ENCODE peak calls at places on chromosomes 5 and 9, in six cellular contexts. H is HL-60, Z is K562, I is A549, K is Panc1, E is SK-N-SH. L is an unnamed sample.

GRCh38 chr5:151345808-151346478 is 1.4 kb downstream of the SLC36A2 start:
- DNase-seq in I (no peak), H (no peak), K (no peak), Z (no peak), E (no peak), L (no peak)

GRCh38 chr5:170479484-170479883 is 24.3 kb upstream of the KCNIP1 start:
- DNase-seq in Z (no peak), I (peak; percentile 68), E (no peak), K (no peak), H (no peak), L (no peak)

GRCh38 chr5:24905123-24905522 is 260.3 kb upstream of the CDH10 start:
- DNase-seq in I (no peak), H (peak; percentile 95), Z (no peak), E (no peak), K (no peak), L (no peak)

GRCh38 chr5:83026507-83026906 is 50.7 kb downstream of the TMEM167A start:
- DNase-seq in H (no peak), E (no peak), K (no peak), Z (no peak), I (no peak), L (peak; percentile 56)

GRCh38 chr9:80775515-80775914 is 913.8 kb downstream of the TLE1 start:
- DNase-seq in E (no peak), K (no peak), Z (no peak), I (no peak), H (no peak), L (no peak)

GRCh38 chr9:89315482-89315881 is 2.8 kb upstream of the SECISBP2 start:
- DNase-seq in K (no peak), I (no peak), H (no peak), Z (no peak), E (no peak), L (no peak)

GRCh38 chr5:9898319-9898718 is 268.2 kb upstream of the TAS2R1 start:
- DNase-seq in E (peak; percentile 36), K (peak; percentile 5), H (peak; percentile 7), Z (peak; percentile 7), I (peak; percentile 8), L (peak; percentile 66)

GRCh38 chr5:10662083-10662482 is 98.2 kb downstream of the ANKRD33B start:
- DNase-seq in K (no peak), I (no peak), H (no peak), E (peak; percentile 54), Z (no peak), L (no peak)

GRCh38 chr9:110189001-110189400 is 19.0 kb downstream of the C9orf152 start:
- DNase-seq in Z (no peak), H (peak; percentile 84), I (no peak), E (no peak), K (no peak), L (no peak)

GRCh38 chr5:31531543-31531887 is 378 bp downstream of the DROSHA start:
- DNase-seq in I (peak; percentile 21), K (no peak), Z (peak; percentile 61), E (peak; percentile 50), H (peak; percentile 14), L (no peak)

GRCh38 chr5:5676218-5676617 is 253.7 kb downstream of the ICE1 start:
- DNase-seq in Z (no peak), I (no peak), K (no peak), H (no peak), E (no peak), L (no peak)

GRCh38 chr5:95057610-95058009 is 227.3 kb downstream of the MCTP1 start:
- DNase-seq in I (no peak), H (peak; percentile 54), K (no peak), Z (no peak), E (no peak), L (no peak)

GRCh38 chr9:71691036-71691435 is 77.3 kb downstream of the CEMIP2 start:
- DNase-seq in K (no peak), E (no peak), H (no peak), Z (no peak), I (no peak), L (no peak)

GRCh38 chr5:82793808-82794419 is 283.3 kb downstream of the TMEM167A start:
- DNase-seq in I (peak; percentile 11), K (no peak), H (no peak), Z (peak; percentile 44), E (peak; percentile 27), L (peak; percentile 78)

GRCh38 chr5:33261305-33261704 is 179.5 kb upstream of the TARS1 start:
- DNase-seq in Z (no peak), I (no peak), K (no peak), E (no peak), H (no peak), L (no peak)

GRCh38 chr5:6714221-6715041 is 1.2 kb downstream of the TENT4A start:
- DNase-seq in K (no peak), I (peak; percentile 38), H (no peak), Z (peak; percentile 45), E (peak; percentile 78), L (peak; percentile 35)
- TF ChIP-seq REST in K (no peak), I (no peak), H (no peak), Z (no peak), E (no peak), L (no peak)

GRCh38 chr9:7510209-7510608 is 289.4 kb downstream of the DMAC1 start:
- DNase-seq in H (no peak), E (peak; percentile 14), I (no peak), K (no peak), Z (no peak), L (no peak)
- TF ChIP-seq REST in H (no peak), E (no peak), I (no peak), K (no peak), Z (no peak), L (no peak)

GRCh38 chr5:134445841-134446818 is 34.4 kb upstream of the CDKN2AIPNL start:
- DNase-seq in E (no peak), K (no peak), Z (no peak), I (no peak), H (no peak), L (no peak)
- TF ChIP-seq REST in E (no peak), K (no peak), Z (no peak), I (no peak), H (no peak), L (no peak)

GRCh38 chr9:126777733-126778132 is 27.1 kb upstream of the ZBTB43 start:
- DNase-seq in E (no peak), Z (no peak), I (no peak), K (no peak), H (no peak), L (peak; percentile 86)
- TF ChIP-seq REST in E (no peak), Z (no peak), I (no peak), K (no peak), H (no peak), L (no peak)

GRCh38 chr5:74686962-74687751 is 2.1 kb downstream of the HEXB start:
- DNase-seq in K (no peak), I (no peak), H (no peak), Z (no peak), E (no peak), L (no peak)

GRCh38 chr5:74682636-74683035 is 2.4 kb upstream of the HEXB start:
- DNase-seq in I (no peak), E (no peak), Z (no peak), H (no peak), K (no peak), L (no peak)

GRCh38 chr5:74684900-74685851 is at the start of gene HEXB:
- DNase-seq in I (peak; percentile 87), E (peak; percentile 95), K (no peak), H (peak; percentile 65), Z (peak; percentile 92), L (peak; percentile 97)

DNA sequence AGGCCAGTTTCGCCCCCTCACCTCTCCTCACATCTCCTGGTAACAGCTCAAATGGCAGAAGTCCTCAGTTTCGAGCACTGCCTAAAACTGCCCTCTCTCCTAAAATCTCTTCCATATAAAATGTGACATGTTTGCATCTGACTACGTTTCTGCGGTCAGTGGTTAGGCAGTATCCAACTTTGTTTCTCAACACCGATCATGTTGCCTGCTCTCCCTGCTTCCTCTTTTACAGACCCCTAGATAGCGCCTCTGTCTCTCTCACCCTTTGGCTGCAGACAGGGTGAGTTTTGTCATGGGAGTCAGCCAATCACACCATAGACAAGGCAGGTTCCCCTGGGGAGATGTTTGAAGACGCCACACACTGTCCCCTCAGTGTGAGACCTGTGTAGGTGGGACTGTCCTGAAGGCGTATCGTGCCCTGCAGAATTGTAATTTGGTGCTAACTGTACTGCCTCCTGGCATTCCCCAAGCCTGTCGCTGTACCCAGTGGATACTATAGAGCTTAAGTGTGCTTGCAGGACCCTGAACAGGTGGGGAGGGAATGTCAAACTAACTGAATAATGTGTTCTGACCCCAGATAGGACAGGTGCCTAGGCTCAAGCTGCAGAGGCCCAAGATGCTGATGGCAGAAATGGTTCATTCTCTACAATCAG is 1.1 kb downstream of the HEXB start:
- DNase-seq in I (no peak), E (peak; percentile 21), Z (peak; percentile 64), K (no peak), H (peak; percentile 74), L (no peak)
- TF ChIP-seq REST in I (no peak), E (no peak), Z (no peak), K (no peak), H (no peak), L (no peak)

DNA sequence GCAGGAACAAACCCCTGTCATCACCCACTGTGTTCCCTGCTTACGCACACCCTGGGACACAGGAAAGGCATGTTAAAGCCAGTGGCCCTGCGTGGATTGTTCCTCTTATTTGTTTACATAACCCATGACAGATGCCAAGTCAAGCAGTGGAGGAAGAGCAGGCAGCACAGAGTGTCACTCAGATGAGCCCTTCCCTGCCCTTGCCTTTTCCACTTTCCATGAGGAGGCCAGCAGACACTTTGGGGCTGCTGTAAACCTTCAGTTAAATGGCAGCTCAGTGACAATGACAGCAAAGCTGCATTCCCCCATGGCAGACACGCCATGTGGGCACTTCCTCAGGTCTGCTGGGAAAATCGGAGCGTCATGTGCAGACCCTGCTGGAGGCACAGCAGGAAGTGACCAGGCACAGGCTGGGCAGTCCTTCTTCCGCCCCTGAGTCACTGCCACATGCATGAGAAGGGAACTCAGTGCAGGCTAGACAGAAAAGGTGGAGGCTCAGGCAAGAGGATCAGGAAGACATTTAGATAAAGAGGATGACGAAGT is 216.8 kb upstream of the PIK3R1 start:
- DNase-seq in E (peak; percentile 24), H (peak; percentile 1), Z (no peak), I (no peak), K (peak; percentile 15), L (no peak)
- TF ChIP-seq REST in E (no peak), H (no peak), Z (no peak), I (no peak), K (no peak), L (no peak)

DNA sequence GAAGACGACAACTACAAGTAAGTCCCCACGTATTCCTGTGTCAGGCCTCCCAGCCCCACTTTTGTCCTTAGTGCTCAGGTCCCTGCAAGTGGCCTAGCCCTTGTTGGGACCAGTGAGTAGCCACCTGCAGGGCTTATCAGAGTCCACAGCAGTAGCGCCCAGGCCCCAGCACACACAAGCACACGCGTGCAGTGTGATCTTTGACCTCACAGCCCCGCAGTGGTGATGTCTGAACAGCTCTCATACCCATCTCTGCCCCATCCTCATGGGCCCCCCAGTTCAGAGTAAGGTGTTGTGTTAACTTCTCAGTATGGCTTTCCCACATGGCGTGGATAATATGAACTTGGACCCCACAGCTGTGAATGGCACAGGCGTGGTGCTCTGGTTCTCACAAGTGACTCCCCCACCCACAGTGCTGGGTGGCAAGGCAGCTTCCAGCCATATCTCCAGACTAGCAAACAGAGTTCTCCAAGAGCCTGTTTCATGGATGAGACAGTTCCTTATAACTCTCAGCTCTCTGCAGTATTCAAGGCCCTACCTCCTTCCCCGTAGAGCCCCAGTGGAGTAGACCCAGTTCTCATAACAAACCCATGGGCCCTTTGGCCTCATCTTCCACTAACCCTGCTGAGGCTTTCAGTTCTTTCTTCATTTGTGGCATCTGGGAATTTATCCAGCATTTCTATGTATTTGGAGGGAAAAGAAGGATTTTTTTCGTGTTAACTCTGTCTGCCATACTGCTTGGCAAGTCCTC is 46.5 kb upstream of the ANGPTL2 start:
- DNase-seq in I (no peak), Z (peak; percentile 79), H (no peak), E (no peak), K (no peak), L (no peak)
- TF ChIP-seq REST in I (no peak), Z (no peak), H (no peak), E (no peak), K (no peak), L (no peak)

GRCh38 chr9:6219040-6219439 is 3.4 kb downstream of the IL33 start:
- DNase-seq in K (no peak), I (no peak), Z (no peak), H (no peak), E (no peak), L (no peak)
- TF ChIP-seq REST in K (no peak), I (no peak), Z (no peak), H (no peak), E (no peak), L (no peak)

L was measured in GM23338.